ENCODE peak calls at places on chromosome 11, in ten cellular contexts. V, B, W, L, S, U, X, C, F and Y are unnamed samples. For H3K4me1, the result is how much of the 10 kb centered on the place peaks cover.

GRCh38 chr11:9574556-9574805 is 1.0 kb downstream of the WEE1 start:
- DNase-seq in V (peak), B (peak), W (no peak), L (peak), S (no peak), U (no peak), X (no peak), C (peak), F (no peak), Y (peak)

GRCh38 chr11:78132475-78132874 is 7.0 kb downstream of the ALG8 start:
- DNase-seq in V (no peak), B (no peak), W (no peak), L (no peak), S (no peak), U (no peak), X (no peak), C (no peak), F (no peak), Y (no peak)

GRCh38 chr11:65428578-65429068 is 6.0 kb downstream of the NEAT1 start:
- DNase-seq in V (no peak), B (peak), W (no peak), L (no peak), S (no peak), U (no peak), X (no peak), C (no peak), F (peak), Y (peak)

GRCh38 chr11:58061813-58062212 is 31.1 kb downstream of the OR6Q1 start:
- DNase-seq in V (no peak), B (no peak), W (no peak), L (peak), S (no peak), U (no peak), X (no peak), C (no peak), F (no peak), Y (no peak)

GRCh38 chr11:88623536-88623935 is 286.0 kb upstream of the CTSC start:
- DNase-seq in V (no peak), B (no peak), W (no peak), L (no peak), S (no peak), U (no peak), X (no peak), C (no peak), F (no peak), Y (no peak)

GRCh38 chr11:36214976-36215687 is 74.1 kb downstream of the COMMD9 start:
- DNase-seq in V (no peak), B (no peak), W (no peak), L (no peak), S (no peak), U (no peak), X (no peak), C (no peak), F (no peak), Y (no peak)

GRCh38 chr11:62569611-62570010 is 4.1 kb downstream of the EEF1G start:
- DNase-seq in V (no peak), B (no peak), W (no peak), L (no peak), S (no peak), U (no peak), X (no peak), C (no peak), F (no peak), Y (no peak)

GRCh38 chr11:65491614-65492386 is 7.0 kb upstream of the MALAT1 start:
- DNase-seq in V (peak), B (no peak), W (no peak), L (peak), S (peak), U (peak), X (peak), C (no peak), F (peak), Y (peak)

GRCh38 chr11:116647305-116648080 is 125.3 kb downstream of the BUD13 start:
- DNase-seq in V (no peak), B (no peak), W (no peak), L (no peak), S (no peak), U (no peak), X (no peak), C (peak), F (no peak), Y (no peak)

GRCh38 chr11:130636672-130637463 is 188.4 kb downstream of the ADAMTS15 start:
- DNase-seq in V (no peak), B (no peak), W (no peak), L (peak), S (no peak), U (no peak), X (peak), C (no peak), F (no peak), Y (no peak)

GRCh38 chr11:45739866-45740265 is 65.1 kb upstream of the SLC35C1 start:
- DNase-seq in V (no peak), B (no peak), W (no peak), L (no peak), S (no peak), U (no peak), X (no peak), C (no peak), F (no peak), Y (no peak)

GRCh38 chr11:86068138-86068861 is 584 bp downstream of the PICALM start:
- DNase-seq in V (peak), B (no peak), W (peak), L (peak), S (no peak), U (peak), X (no peak), C (peak), F (peak), Y (peak)

GRCh38 chr11:74284466-74284865 is 27.0 kb downstream of the P4HA3 start:
- DNase-seq in V (no peak), B (no peak), W (no peak), L (no peak), S (no peak), U (no peak), X (no peak), C (no peak), F (no peak), Y (no peak)

GRCh38 chr11:126188332-126189108 is 22.9 kb downstream of the RPUSD4 start:
- DNase-seq in V (no peak), B (no peak), W (no peak), L (no peak), S (no peak), U (peak), X (no peak), C (no peak), F (no peak), Y (no peak)

GRCh38 chr11:81039916-81040530 is 1599.2 kb upstream of the TENM4 start:
- DNase-seq in V (no peak), B (no peak), W (no peak), L (no peak), S (no peak), U (no peak), X (no peak), C (no peak), F (no peak), Y (no peak)

GRCh38 chr11:61773826-61774225 is 18.6 kb downstream of the TMEM258 start:
- DNase-seq in V (no peak), B (no peak), W (no peak), L (no peak), S (no peak), U (no peak), X (no peak), C (no peak), F (no peak), Y (no peak)

GRCh38 chr11:31521497-31522150 is 12.1 kb downstream of the ELP4 start:
- DNase-seq in V (no peak), B (no peak), W (no peak), L (no peak), S (no peak), U (no peak), X (no peak), C (no peak), F (no peak), Y (no peak)

GRCh38 chr11:61967924-61968757 is 707 bp upstream of the FTH1 start:
- DNase-seq in V (peak), B (peak), W (peak), L (peak), S (no peak), U (peak), X (no peak), C (peak), F (peak), Y (peak)

GRCh38 chr11:44247508-44247907 is 62.4 kb downstream of the ALX4 start:
- DNase-seq in V (no peak), B (no peak), W (no peak), L (no peak), S (no peak), U (no peak), X (no peak), C (no peak), F (no peak), Y (no peak)

GRCh38 chr11:115333106-115333505 is 171.1 kb downstream of the CADM1 start:
- DNase-seq in V (no peak), B (no peak), W (no peak), L (no peak), S (no peak), U (no peak), X (no peak), C (no peak), F (no peak), Y (no peak)

GRCh38 chr11:57460017-57460755 is at the start of gene RTN4RL2:
- DNase-seq in V (peak), B (peak), W (peak), L (peak), S (no peak), U (peak), X (peak), C (peak), F (no peak), Y (peak)

GRCh38 chr11:8679006-8679405 is 3.5 kb downstream of the TRIM66 start:
- DNase-seq in V (no peak), B (no peak), W (no peak), L (no peak), S (no peak), U (no peak), X (no peak), C (no peak), F (no peak), Y (no peak)

GRCh38 chr11:94183886-94184264 is 55.2 kb downstream of the PANX1 start:
- DNase-seq in V (peak), B (peak), W (peak), L (peak), S (no peak), U (peak), X (peak), C (no peak), F (peak), Y (peak)

GRCh38 chr11:84558085-84558905 is 1068.8 kb downstream of the DLG2 start:
- DNase-seq in V (no peak), B (no peak), W (peak), L (peak), S (no peak), U (peak), X (peak), C (no peak), F (no peak), Y (no peak)

GRCh38 chr11:15199693-15200092 is 85.0 kb downstream of the INSC start:
- DNase-seq in V (peak), B (no peak), W (no peak), L (no peak), S (no peak), U (no peak), X (no peak), C (no peak), F (no peak), Y (peak)

GRCh38 chr11:73716153-73717056 is 44.5 kb downstream of the RAB6A start:
- DNase-seq in V (no peak), B (no peak), W (no peak), L (peak), S (no peak), U (peak), X (no peak), C (no peak), F (no peak), Y (no peak)

GRCh38 chr11:126403039-126403438 is 47.6 kb downstream of the ST3GAL4 start:
- DNase-seq in V (no peak), B (no peak), W (no peak), L (no peak), S (no peak), U (no peak), X (no peak), C (no peak), F (no peak), Y (no peak)

GRCh38 chr11:32307921-32308320 is 127.4 kb downstream of the WT1 start:
- DNase-seq in V (no peak), B (no peak), W (no peak), L (no peak), S (no peak), U (no peak), X (no peak), C (no peak), F (no peak), Y (no peak)

GRCh38 chr11:61048368-61049065 is 53.8 kb upstream of the CD5 start:
- DNase-seq in V (no peak), B (no peak), W (no peak), L (no peak), S (no peak), U (no peak), X (no peak), C (no peak), F (no peak), Y (no peak)

GRCh38 chr11:74084796-74085541 is 76.1 kb upstream of the UCP3 start:
- DNase-seq in V (no peak), B (no peak), W (no peak), L (no peak), S (no peak), U (no peak), X (no peak), C (no peak), F (no peak), Y (no peak)

GRCh38 chr11:120579601-120580000 is 68.1 kb downstream of the GRIK4 start:
- DNase-seq in V (no peak), B (no peak), W (no peak), L (no peak), S (no peak), U (no peak), X (no peak), C (no peak), F (peak), Y (no peak)

GRCh38 chr11:122145715-122146274 is 29.8 kb upstream of the BLID start:
- DNase-seq in V (no peak), B (no peak), W (no peak), L (no peak), S (no peak), U (no peak), X (no peak), C (no peak), F (no peak), Y (no peak)

GRCh38 chr11:133816146-133816545 is 29.2 kb downstream of the SPATA19 start:
- DNase-seq in V (no peak), B (no peak), W (no peak), L (no peak), S (no peak), U (no peak), X (no peak), C (no peak), F (no peak), Y (no peak)

DNA sequence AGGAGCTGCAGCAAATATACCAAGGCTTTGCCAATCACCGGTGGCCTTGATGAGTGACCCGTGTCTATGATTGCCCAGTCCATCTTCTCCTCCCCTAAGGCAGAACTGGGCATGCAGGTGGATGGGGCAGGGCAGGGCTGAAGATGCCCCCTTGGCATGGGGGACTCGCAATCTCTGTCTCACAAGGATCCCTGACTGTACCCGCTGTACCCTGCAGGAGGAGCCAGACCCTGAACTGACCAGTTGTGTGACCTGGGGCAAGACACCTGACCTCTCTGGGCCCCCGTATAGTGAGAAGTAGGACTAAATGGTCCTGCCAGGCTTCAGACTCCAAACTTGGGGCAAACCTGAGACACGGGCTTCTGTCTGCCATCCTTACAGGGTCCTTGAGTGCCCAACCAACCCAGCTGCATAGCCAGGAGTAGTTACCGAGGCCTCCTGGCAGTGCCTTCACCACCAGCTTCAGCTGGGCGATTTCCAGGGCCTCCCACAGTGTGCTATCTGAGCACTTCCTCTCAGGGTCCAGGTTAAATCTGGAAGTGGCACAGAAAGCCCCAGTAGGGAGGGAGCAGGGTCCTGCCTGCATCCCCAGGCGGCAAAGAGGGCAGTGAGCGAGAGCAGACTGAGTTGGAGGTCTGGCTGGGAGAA is 6.4 kb upstream of the KCNJ11 start:
- DNase-seq in V (no peak), B (no peak), W (no peak), L (no peak), S (no peak), U (no peak), X (no peak), C (no peak), F (no peak), Y (no peak)
- TF ChIP-seq CTCF in V (no peak), B (no peak), W (no peak), L (no peak), S (no peak), U (no peak), X (peak), C (no peak), F (no peak), Y (no peak)

GRCh38 chr11:68583047-68583446 is 101.3 kb upstream of the GAL start:
- DNase-seq in V (no peak), B (no peak), W (no peak), L (peak), S (no peak), U (no peak), X (no peak), C (no peak), F (no peak), Y (no peak)
- H3K4me1 ChIP-seq in V (half or more), B (under half), W (under half), L (under half), S (under half), U (under half), X (under half), C (under half), F (under half), Y (under half)

GRCh38 chr11:47234669-47235075 is 13.9 kb downstream of the ACP2 start:
- DNase-seq in V (no peak), B (no peak), W (no peak), L (no peak), S (no peak), U (no peak), X (no peak), C (peak), F (peak), Y (peak)
- H3K4me3 ChIP-seq in V (peak), B (no peak), W (no peak), L (no peak), S (no peak), U (no peak), X (no peak), C (peak), F (no peak), Y (no peak)

GRCh38 chr11:67666303-67666645 is 8.1 kb downstream of the ALDH3B2 start:
- DNase-seq in V (no peak), B (no peak), W (no peak), L (no peak), S (no peak), U (no peak), X (no peak), C (no peak), F (no peak), Y (no peak)

GRCh38 chr11:67664213-67664585 is 10.2 kb downstream of the ALDH3B2 start:
- DNase-seq in V (no peak), B (no peak), W (no peak), L (no peak), S (no peak), U (no peak), X (no peak), C (no peak), F (no peak), Y (no peak)

GRCh38 chr11:67664696-67665536 is 9.5 kb downstream of the ALDH3B2 start:
- DNase-seq in V (no peak), B (no peak), W (no peak), L (no peak), S (no peak), U (no peak), X (no peak), C (no peak), F (no peak), Y (no peak)

GRCh38 chr11:67666676-67667489 is 7.5 kb downstream of the ALDH3B2 start:
- DNase-seq in V (no peak), B (no peak), W (no peak), L (no peak), S (no peak), U (peak), X (no peak), C (no peak), F (no peak), Y (no peak)

GRCh38 chr11:67665537-67666302 is 8.7 kb downstream of the ALDH3B2 start:
- DNase-seq in V (no peak), B (no peak), W (peak), L (no peak), S (no peak), U (peak), X (no peak), C (peak), F (no peak), Y (no peak)
- TF ChIP-seq CTCF in V (peak), B (peak), W (no peak), L (no peak), S (no peak), U (peak), X (peak), C (no peak), F (no peak), Y (no peak)

GRCh38 chr11:7596975-7597391 is 76.3 kb downstream of the CYB5R2 start:
- DNase-seq in V (no peak), B (no peak), W (no peak), L (no peak), S (no peak), U (no peak), X (no peak), C (no peak), F (peak), Y (no peak)
- H3K4me1 ChIP-seq in V (under half), B (under half), W (under half), L (under half), S (under half), U (under half), X (under half), C (under half), F (under half), Y (under half)

GRCh38 chr11:124902616-124903015 is 5.0 kb upstream of the ROBO4 start:
- DNase-seq in V (no peak), B (no peak), W (no peak), L (no peak), S (no peak), U (no peak), X (no peak), C (no peak), F (no peak), Y (no peak)
- H3K4me3 ChIP-seq in V (no peak), B (no peak), W (no peak), L (no peak), S (no peak), U (no peak), X (no peak), C (no peak), F (no peak), Y (no peak)

DNA sequence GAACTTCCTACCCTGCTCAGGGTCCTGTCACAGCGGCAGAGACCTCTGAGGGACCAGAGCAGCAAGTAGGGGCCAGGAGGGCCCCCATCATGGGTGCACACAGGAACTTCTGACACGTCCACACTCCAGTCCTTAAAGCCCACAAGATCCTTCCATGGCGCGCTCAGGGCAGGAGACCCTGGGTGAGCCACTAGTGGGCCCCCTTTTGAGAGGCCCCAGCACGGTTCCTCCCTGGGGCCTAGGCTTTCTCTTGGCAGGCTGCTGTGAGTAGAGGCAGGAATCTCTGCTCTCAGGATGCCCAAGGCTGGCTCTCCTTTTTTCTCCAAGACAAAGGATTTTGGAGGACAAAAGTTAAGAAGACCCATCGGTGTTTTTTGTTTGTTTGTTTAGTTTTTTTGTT is 22.4 kb downstream of the RPS6KA4 start:
- DNase-seq in V (no peak), B (no peak), W (no peak), L (no peak), S (no peak), U (no peak), X (no peak), C (no peak), F (no peak), Y (no peak)
- TF ChIP-seq CTCF in V (no peak), B (no peak), W (no peak), L (no peak), S (no peak), U (no peak), X (no peak), C (no peak), F (no peak), Y (no peak)

DNA sequence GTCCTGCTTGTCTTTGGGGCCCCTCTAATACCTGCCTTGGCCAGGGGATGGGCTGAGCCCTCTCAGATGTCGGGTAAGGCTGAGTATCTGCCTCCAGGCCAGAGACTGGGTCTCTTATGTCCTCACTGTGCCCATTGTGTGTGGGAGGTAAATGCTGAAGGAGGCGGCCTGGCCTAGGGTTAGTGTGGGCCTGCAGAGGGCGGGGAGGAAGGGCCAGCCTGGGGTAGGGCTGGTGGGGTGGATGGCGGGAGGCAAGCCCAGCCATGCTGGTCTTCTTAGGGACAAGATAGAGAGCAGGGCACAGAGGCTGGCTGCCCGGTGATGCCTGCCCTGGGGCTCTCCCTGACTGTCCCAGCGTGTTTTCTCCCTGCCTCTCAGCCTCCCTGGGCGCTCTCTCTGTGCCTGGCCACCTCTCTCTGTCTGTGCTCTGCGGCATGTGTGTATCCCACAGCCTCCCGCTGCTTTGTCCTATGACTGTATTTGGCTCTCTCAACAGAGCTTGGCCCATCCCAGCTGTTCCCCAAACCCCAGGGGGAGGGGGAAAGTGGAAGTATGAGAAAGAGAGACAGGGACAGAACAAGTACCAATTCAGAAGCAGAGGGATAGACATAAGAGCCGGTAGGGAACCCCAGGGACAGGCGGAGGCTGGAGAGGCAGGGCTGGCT is 57.0 kb downstream of the PDE2A start:
- DNase-seq in V (no peak), B (peak), W (no peak), L (no peak), S (no peak), U (no peak), X (no peak), C (no peak), F (peak), Y (no peak)
- H3K4me1 ChIP-seq in V (half or more), B (under half), W (under half), L (under half), S (under half), U (under half), X (under half), C (under half), F (half or more), Y (under half)

GRCh38 chr11:831951-832528 is 712 bp upstream of the CD151 start:
- DNase-seq in V (no peak), B (no peak), W (no peak), L (no peak), S (no peak), U (no peak), X (no peak), C (no peak), F (no peak), Y (no peak)
- H3K4me3 ChIP-seq in V (peak), B (peak), W (peak), L (peak), S (peak), U (no peak), X (peak), C (no peak), F (no peak), Y (peak)